ENCODE peak calls at places on chromosomes 12 and 14, in nine cellular contexts. H is transverse colon, V is testis, G is erythroblast, U is ovary, Z is suprapubic skin, B is prostate gland, D is adrenal gland, W is lower leg skin. N is an unnamed sample.

GRCh38 chr12:43812926-43813325 is 6.8 kb upstream of the TWF1 start:
- DNase-seq in H (no peak), V (no peak), G (no peak), U (no peak), Z (no peak), B (no peak), D (no peak), W (no peak), N (peak)

GRCh38 chr14:23538785-23539184 is 12.8 kb downstream of the ZFHX2 start:
- DNase-seq in H (no peak), V (no peak), G (peak), U (no peak), Z (no peak), B (no peak), D (no peak), W (no peak), N (no peak)

GRCh38 chr12:120213758-120214157 is 12.8 kb upstream of the RPLP0 start:
- DNase-seq in H (no peak), V (no peak), G (no peak), U (no peak), Z (no peak), B (no peak), D (no peak), W (no peak), N (no peak)

GRCh38 chr12:62860501-62861156 is 74.3 kb downstream of the PPM1H start:
- DNase-seq in H (no peak), V (peak), G (peak), U (no peak), Z (no peak), B (no peak), D (no peak), W (no peak), N (no peak)

GRCh38 chr14:74852922-74853530 is 22.9 kb downstream of the PROX2 start:
- DNase-seq in H (no peak), V (no peak), G (no peak), U (no peak), Z (no peak), B (no peak), D (no peak), W (no peak), N (no peak)

GRCh38 chr12:118326971-118327370 is 45.7 kb downstream of the TAOK3 start:
- DNase-seq in H (no peak), V (no peak), G (no peak), U (no peak), Z (no peak), B (no peak), D (no peak), W (no peak), N (no peak)

GRCh38 chr14:101103321-101103901 is 199.9 kb upstream of the RTL1 start:
- DNase-seq in H (no peak), V (peak), G (no peak), U (peak), Z (peak), B (no peak), D (no peak), W (peak), N (no peak)

GRCh38 chr12:3250576-3250975 is 173.4 kb downstream of the TSPAN9 start:
- DNase-seq in H (no peak), V (no peak), G (no peak), U (no peak), Z (no peak), B (no peak), D (no peak), W (no peak), N (no peak)

GRCh38 chr12:76623929-76624328 is 64.4 kb upstream of the OSBPL8 start:
- DNase-seq in H (peak), V (no peak), G (no peak), U (no peak), Z (no peak), B (no peak), D (no peak), W (no peak), N (no peak)

GRCh38 chr14:97978336-97978735 is 1181.2 kb downstream of the VRK1 start:
- DNase-seq in H (peak), V (peak), G (peak), U (peak), Z (peak), B (peak), D (peak), W (peak), N (peak)

GRCh38 chr14:103118019-103118662 is 5.1 kb upstream of the TNFAIP2 start:
- DNase-seq in H (peak), V (peak), G (no peak), U (peak), Z (no peak), B (no peak), D (peak), W (peak), N (no peak)

GRCh38 chr14:89248430-89249295 is 168.4 kb downstream of the FOXN3 start:
- DNase-seq in H (no peak), V (no peak), G (no peak), U (no peak), Z (no peak), B (no peak), D (no peak), W (no peak), N (no peak)

GRCh38 chr12:131847456-131847855 is 19.3 kb downstream of the MMP17 start:
- DNase-seq in H (no peak), V (no peak), G (no peak), U (no peak), Z (no peak), B (no peak), D (no peak), W (no peak), N (no peak)

GRCh38 chr12:131065801-131066200 is 112.1 kb downstream of the ADGRD1 start:
- DNase-seq in H (no peak), V (no peak), G (no peak), U (peak), Z (no peak), B (no peak), D (no peak), W (no peak), N (no peak)

GRCh38 chr12:116257213-116257612 is 20.3 kb downstream of the MED13L start:
- DNase-seq in H (no peak), V (no peak), G (no peak), U (no peak), Z (no peak), B (no peak), D (no peak), W (no peak), N (no peak)

GRCh38 chr12:3311491-3312103 is 179.4 kb upstream of the PRMT8 start:
- DNase-seq in H (no peak), V (no peak), G (no peak), U (no peak), Z (no peak), B (no peak), D (no peak), W (no peak), N (no peak)

GRCh38 chr12:105672171-105672570 is 341.7 kb downstream of the C12orf75 start:
- DNase-seq in H (no peak), V (peak), G (no peak), U (no peak), Z (no peak), B (no peak), D (no peak), W (no peak), N (no peak)
- TF ChIP-seq POLR2A in H (no peak), V (no peak), G (no peak), U (no peak), Z (no peak), B (no peak), D (no peak), W (no peak), N (no peak)

GRCh38 chr12:10553148-10553547 is 47.5 kb downstream of the EIF2S3B start:
- DNase-seq in H (no peak), V (no peak), G (no peak), U (no peak), Z (no peak), B (no peak), D (no peak), W (no peak), N (no peak)
- TF ChIP-seq POLR2A in H (no peak), V (no peak), G (no peak), U (no peak), Z (no peak), B (no peak), D (no peak), W (no peak), N (no peak)

DNA sequence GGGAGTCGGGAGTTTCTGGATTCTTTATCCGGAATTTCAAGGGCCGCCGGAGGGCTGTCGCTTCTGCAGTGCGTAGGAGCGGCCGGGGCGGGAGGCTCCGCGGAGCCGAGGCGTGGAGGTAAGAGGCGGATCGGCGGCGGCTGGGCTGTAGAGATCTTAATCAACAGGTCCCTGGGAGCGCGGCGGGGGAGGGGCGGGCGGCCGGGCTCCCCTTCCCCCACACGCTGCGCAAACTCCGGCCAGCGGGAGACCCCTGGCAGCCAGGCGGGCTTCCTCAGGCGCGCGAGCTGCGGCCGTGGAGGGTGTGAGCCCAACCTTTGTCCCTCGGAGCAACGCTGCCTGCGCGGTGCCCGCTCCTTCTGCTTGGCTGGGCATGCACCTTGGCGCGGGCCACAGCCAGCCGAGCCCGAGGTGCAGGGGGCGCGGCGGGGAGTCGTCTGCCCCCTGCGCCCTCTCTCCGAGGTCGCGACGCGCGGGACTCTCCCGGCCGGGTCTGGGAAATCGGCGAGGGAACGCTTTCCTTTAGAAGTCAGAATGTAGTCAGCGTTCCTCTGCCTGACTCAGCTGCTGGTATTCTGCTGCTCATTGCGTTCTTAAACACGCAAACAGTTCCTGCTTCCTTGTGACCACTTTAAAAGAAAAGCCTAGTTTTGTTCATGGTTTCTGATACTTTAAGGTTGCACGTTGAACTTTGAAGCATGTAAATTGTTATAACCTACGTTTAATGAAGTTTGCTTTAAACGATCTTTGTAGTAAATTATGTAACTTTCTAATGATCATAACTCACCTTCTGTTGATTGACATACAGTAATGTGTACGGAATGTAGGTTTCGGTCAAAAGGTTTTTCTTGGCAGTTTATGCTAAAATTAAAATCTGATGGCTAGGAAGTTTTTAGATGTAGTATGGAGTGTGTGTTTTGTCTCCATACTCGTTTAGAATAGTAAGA is at the start of gene PALS1:
- DNase-seq in H (no peak), V (peak), G (no peak), U (no peak), Z (no peak), B (no peak), D (peak), W (peak), N (peak)
- TF ChIP-seq POLR2A in H (peak), V (no peak), G (peak), U (peak), Z (peak), B (peak), D (peak), W (no peak), N (peak)

GRCh38 chr12:123667771-123668170 is 3.1 kb upstream of the TCTN2 start:
- DNase-seq in H (no peak), V (no peak), G (no peak), U (no peak), Z (no peak), B (no peak), D (no peak), W (no peak), N (no peak)

GRCh38 chr12:123671876-123672275 is 963 bp downstream of the TCTN2 start:
- DNase-seq in H (no peak), V (no peak), G (no peak), U (no peak), Z (no peak), B (no peak), D (no peak), W (no peak), N (no peak)

GRCh38 chr12:123675436-123675835 is 4.5 kb downstream of the TCTN2 start:
- DNase-seq in H (no peak), V (no peak), G (no peak), U (no peak), Z (no peak), B (no peak), D (no peak), W (no peak), N (no peak)

DNA sequence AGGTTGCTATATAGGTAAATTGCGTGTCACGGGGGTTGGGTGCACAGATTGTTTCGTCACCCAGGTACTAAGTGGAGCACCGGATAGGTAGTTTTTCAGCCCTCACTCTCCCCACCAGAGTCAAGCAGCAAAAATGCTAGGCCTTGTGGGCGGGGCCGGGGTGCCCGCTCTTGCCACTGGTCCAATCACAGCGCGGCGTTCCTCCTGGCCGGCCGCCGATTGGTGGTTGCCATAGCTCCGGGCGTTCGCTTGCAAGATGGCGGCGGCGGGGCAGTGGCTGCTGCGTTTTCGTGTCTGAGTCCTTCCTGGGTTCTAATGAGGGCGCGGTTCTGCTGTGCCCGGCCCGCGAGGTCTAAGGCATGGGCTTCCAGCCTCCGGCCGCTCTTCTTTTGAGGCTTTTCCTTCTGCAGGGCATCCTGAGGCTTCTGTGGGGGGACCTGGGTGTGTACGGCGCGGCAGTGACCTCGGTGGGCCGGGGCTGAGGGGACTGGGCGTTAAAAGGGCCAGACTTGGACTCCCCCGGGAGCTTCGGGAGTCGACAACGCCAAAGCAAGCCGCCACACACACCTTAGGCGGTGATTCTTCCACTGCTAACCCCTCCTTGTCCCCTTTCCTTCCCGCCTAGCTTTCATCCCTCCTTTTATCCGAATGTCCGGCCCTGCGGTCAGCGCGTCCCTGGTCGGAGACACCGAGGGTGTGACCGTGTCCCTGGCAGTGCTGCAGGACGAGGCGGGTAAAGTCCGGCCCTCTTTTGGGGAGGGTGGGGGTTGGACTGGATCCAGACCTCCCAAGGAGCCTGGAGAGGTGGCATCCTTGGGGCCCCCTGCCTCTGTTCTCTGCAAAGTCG is at the start of gene TCTN2:
- DNase-seq in H (peak), V (peak), G (peak), U (peak), Z (peak), B (peak), D (peak), W (peak), N (peak)
- TF ChIP-seq POLR2A in H (no peak), V (no peak), G (no peak), U (no peak), Z (no peak), B (peak), D (no peak), W (no peak), N (peak)

GRCh38 chr12:47078733-47079364 is 572 bp upstream of the PCED1B start:
- DNase-seq in H (peak), V (peak), G (peak), U (peak), Z (no peak), B (peak), D (peak), W (no peak), N (peak)

GRCh38 chr12:47079894-47080724 is at the start of gene AMIGO2:
- DNase-seq in H (peak), V (peak), G (peak), U (peak), Z (no peak), B (peak), D (peak), W (no peak), N (peak)

GRCh38 chr12:47080725-47081502 is 1.2 kb upstream of the AMIGO2 start:
- DNase-seq in H (peak), V (peak), G (peak), U (peak), Z (peak), B (peak), D (peak), W (peak), N (peak)

GRCh38 chr12:47078086-47078395 is 1.4 kb upstream of the PCED1B start:
- DNase-seq in H (no peak), V (no peak), G (no peak), U (no peak), Z (no peak), B (no peak), D (no peak), W (no peak), N (no peak)

GRCh38 chr12:47079365-47079893 is at the start of gene PCED1B:
- DNase-seq in H (peak), V (peak), G (peak), U (peak), Z (peak), B (peak), D (peak), W (peak), N (no peak)
- TF ChIP-seq POLR2A in H (no peak), V (no peak), G (no peak), U (peak), Z (no peak), B (peak), D (peak), W (no peak), N (no peak)

DNA sequence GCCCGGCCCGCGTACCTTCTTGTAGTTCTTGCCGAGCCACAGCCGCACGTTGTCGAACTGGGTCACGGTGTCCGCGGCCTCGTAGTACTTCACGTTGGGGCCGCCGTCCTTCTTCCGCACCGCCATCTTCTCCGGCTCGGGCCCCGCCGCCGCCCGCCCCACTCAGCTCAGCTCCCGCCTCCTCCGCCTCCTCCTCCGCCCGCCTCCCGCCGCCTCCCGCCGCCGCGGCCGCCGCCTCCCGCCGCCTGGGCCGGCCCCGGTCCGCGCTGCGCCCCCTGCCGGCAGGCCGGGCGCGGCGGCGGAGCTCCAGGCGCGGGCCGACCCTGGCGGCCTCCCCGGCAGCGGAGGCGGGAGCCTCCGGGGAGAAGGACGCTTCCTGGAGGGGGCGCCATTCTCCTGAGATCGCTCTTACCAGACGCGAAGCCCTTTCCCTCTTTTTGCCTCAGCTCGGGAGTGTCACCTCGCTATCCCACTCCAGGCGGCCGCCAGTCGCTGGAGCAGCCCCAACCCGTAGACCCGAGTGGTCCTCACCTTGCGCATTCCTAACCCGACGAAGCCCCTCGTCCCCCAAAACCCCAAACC is at the start of gene SMARCC2:
- DNase-seq in H (peak), V (peak), G (peak), U (peak), Z (peak), B (peak), D (peak), W (peak), N (peak)
- TF ChIP-seq POLR2A in H (peak), V (no peak), G (no peak), U (peak), Z (peak), B (peak), D (peak), W (no peak), N (peak)

DNA sequence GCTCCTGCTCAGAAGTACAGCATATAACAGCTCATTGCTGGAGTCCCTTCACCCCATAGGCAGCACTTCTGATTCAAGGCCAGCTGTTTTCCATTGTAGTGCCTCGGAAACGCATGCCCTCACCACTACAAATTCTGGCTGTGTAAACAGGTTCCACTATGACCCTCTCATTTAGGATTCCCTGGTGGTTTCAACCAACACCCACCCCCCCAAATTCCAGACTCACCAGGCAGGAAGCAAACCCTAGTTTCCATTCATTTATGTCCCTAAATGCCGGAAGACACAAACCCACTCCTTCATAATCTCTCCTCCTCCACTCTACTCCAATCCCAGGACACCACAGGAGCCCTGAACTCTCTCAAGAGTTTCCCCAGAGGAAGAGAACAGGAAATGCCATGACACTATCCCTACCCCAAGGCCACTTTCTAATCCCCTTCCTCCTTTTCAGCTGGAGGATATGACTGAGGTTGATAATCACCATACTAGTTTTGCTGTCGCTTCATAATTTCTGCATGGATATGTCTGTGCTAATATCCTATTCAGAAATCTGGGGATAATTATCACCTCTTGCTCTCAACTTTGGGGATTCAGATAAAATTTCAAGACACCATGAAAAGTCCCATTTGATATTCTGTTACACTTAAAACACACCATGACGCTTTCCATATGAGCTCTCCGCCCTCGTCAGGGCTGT is 75.8 kb upstream of the TMPO start:
- DNase-seq in H (no peak), V (no peak), G (no peak), U (no peak), Z (no peak), B (no peak), D (peak), W (no peak), N (no peak)
- TF ChIP-seq POLR2A in H (no peak), V (no peak), G (no peak), U (no peak), Z (no peak), B (no peak), D (no peak), W (no peak), N (no peak)

DNA sequence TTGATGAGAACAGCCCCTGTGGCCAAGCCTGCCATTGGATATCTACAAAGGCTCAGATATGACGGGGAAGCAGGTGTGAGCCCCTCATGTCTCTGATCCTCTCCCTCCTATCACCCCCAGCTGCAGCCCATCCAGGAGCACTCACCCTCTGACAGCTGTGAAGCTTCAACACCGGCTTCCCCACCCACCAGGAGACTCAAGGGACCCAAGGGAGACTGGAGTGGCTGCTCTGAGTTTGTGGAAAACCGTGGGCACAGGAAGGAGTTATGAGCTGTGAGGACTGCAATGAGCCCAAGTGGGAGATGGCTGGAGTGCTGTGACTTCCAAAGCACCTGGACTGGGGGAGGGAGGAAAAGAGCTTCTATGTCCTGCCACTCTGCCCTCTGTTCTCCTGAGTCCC is 7.9 kb downstream of the IFI27L2 start:
- DNase-seq in H (no peak), V (no peak), G (no peak), U (peak), Z (peak), B (no peak), D (peak), W (no peak), N (no peak)
- TF ChIP-seq POLR2A in H (no peak), V (no peak), G (no peak), U (no peak), Z (no peak), B (no peak), D (no peak), W (no peak), N (no peak)

GRCh38 chr12:95003213-95003920 is at the start of gene NDUFA12:
- DNase-seq in H (peak), V (peak), G (peak), U (peak), Z (peak), B (peak), D (peak), W (peak), N (peak)
- TF ChIP-seq POLR2A in H (peak), V (no peak), G (peak), U (peak), Z (peak), B (peak), D (peak), W (no peak), N (peak)

N was measured in H54.